ENCODE peak calls at places on chromosomes 5 and 9, in ten cellular contexts. V is sciatic nerve; O is HS-5; N is bronchial epithelial cell; C is right cardiac atrium; U is EL; A is ACHN; D is renal cortical epithelial cell; L is HCT116; R is activated CD8-positive, alpha-beta memory T cell treated with anti-CD3 and anti-CD28 coated beads, Interleukin-2, amount 10 ng/mL, durations not matched to agents 7 days and 5 days. E is an unnamed sample.

GRCh38 chr5:18687429-18687828 is 1053.2 kb downstream of the TAF11L14 start:
- DNase-seq in V (no peak), O (no peak), N (no peak), C (no peak), U (no peak), A (no peak), D (no peak), L (no peak), R (no peak), E (no peak)

GRCh38 chr5:52684056-52684455 is 103.7 kb upstream of the ITGA1 start:
- DNase-seq in V (no peak), O (no peak), N (no peak), C (no peak), U (peak; percentile 59), A (peak; percentile 59), D (peak; percentile 63), L (no peak), R (no peak), E (peak; percentile 22)

GRCh38 chr5:66873990-66874389 is 277.8 kb downstream of the MAST4 start:
- DNase-seq in V (no peak), O (no peak), N (no peak), C (no peak), U (no peak), A (no peak), D (no peak), L (no peak), R (no peak), E (no peak)

GRCh38 chr5:54603372-54603771 is 85.8 kb downstream of the SNX18 start:
- DNase-seq in V (no peak), O (no peak), N (no peak), C (no peak), U (no peak), A (no peak), D (no peak), L (no peak), R (no peak), E (no peak)

GRCh38 chr9:119044801-119045200 is 324.4 kb downstream of the BRINP1 start:
- DNase-seq in V (no peak), O (no peak), N (peak; percentile 24), C (no peak), U (no peak), A (no peak), D (peak; percentile 75), L (no peak), R (no peak), E (no peak)

GRCh38 chr5:96226941-96227552 is 206.0 kb downstream of the PCSK1 start:
- DNase-seq in V (peak; percentile 61), O (peak; percentile 95), N (peak; percentile 74), C (peak; percentile 51), U (peak; percentile 98), A (peak; percentile 3), D (peak; percentile 61), L (no peak), R (no peak), E (peak; percentile 32)

GRCh38 chr5:127935398-127935797 is 148.2 kb upstream of the SLC12A2 start:
- DNase-seq in V (no peak), O (no peak), N (peak; percentile 58), C (no peak), U (no peak), A (no peak), D (peak; percentile 69), L (no peak), R (no peak), E (no peak)

GRCh38 chr9:121529237-121529987 is 29.8 kb upstream of the GGTA1 start:
- DNase-seq in V (peak; percentile 95), O (peak; percentile 94), N (peak; percentile 85), C (peak; percentile 99), U (peak; percentile 98), A (peak; percentile 16), D (peak; percentile 77), L (no peak), R (no peak), E (peak; percentile 77)

GRCh38 chr5:157670662-157671591 is at the start of gene C5orf52:
- DNase-seq in V (peak; percentile 66), O (peak; percentile 3), N (peak; percentile 53), C (peak; percentile 72), U (peak; percentile 44), A (peak; percentile 13), D (peak; percentile 31), L (no peak), R (peak; percentile 44), E (peak; percentile 44)

GRCh38 chr9:89274838-89275237 is 36.2 kb upstream of the CKS2 start:
- DNase-seq in V (no peak), O (peak; percentile 79), N (peak; percentile 73), C (no peak), U (peak; percentile 95), A (no peak), D (peak; percentile 92), L (no peak), R (no peak), E (no peak)

GRCh38 chr9:78292716-78293497 is 4.0 kb upstream of the PSAT1 start:
- DNase-seq in V (no peak), O (no peak), N (no peak), C (no peak), U (no peak), A (no peak), D (no peak), L (no peak), R (peak; percentile 46), E (no peak)

GRCh38 chr5:36575367-36575781 is 31.0 kb upstream of the SLC1A3 start:
- DNase-seq in V (no peak), O (peak; percentile 54), N (peak; percentile 85), C (no peak), U (peak; percentile 58), A (no peak), D (peak; percentile 88), L (no peak), R (no peak), E (no peak)

GRCh38 chr5:54347221-54347865 is 37.0 kb upstream of the ARL15 start:
- DNase-seq in V (no peak), O (no peak), N (no peak), C (no peak), U (no peak), A (no peak), D (no peak), L (no peak), R (no peak), E (no peak)

GRCh38 chr9:77843088-77843985 is 188.3 kb downstream of the GNAQ start:
- DNase-seq in V (no peak), O (no peak), N (no peak), C (no peak), U (no peak), A (no peak), D (no peak), L (no peak), R (no peak), E (no peak)

GRCh38 chr5:80098951-80099350 is 63.8 kb downstream of the THBS4 start:
- DNase-seq in V (no peak), O (no peak), N (no peak), C (no peak), U (no peak), A (no peak), D (no peak), L (no peak), R (no peak), E (no peak)

GRCh38 chr5:149757956-149758355 is 27.8 kb downstream of the PPARGC1B start:
- DNase-seq in V (no peak), O (no peak), N (no peak), C (no peak), U (no peak), A (peak; percentile 3), D (peak; percentile 83), L (no peak), R (no peak), E (no peak)

GRCh38 chr9:108582716-108583115 is 273.1 kb downstream of the ACTL7B start:
- DNase-seq in V (no peak), O (no peak), N (no peak), C (no peak), U (no peak), A (no peak), D (no peak), L (no peak), R (no peak), E (no peak)

GRCh38 chr9:18208166-18209059 is 265.5 kb upstream of the ADAMTSL1 start:
- DNase-seq in V (peak; percentile 58), O (peak; percentile 16), N (peak; percentile 73), C (no peak), U (peak; percentile 37), A (peak; percentile 50), D (peak; percentile 56), L (no peak), R (no peak), E (peak; percentile 4)

GRCh38 chr9:100014846-100015245 is 84.0 kb downstream of the ERP44 start:
- DNase-seq in V (no peak), O (no peak), N (no peak), C (no peak), U (no peak), A (no peak), D (no peak), L (no peak), R (no peak), E (no peak)

E was measured in hepatic stellate cell.